ENCODE peak calls at places on chromosomes 13 and 19, in six cellular contexts. One of them, this sample, is unnamed. For H3K4me1, the result is how much of the 10 kb centered on the place peaks cover.

GRCh38 chr19:778910-779653 is 18.2 kb upstream of the PTBP1 start:
- DNase-seq in cardiac muscle cell: no peak
- DNase-seq in aorta: no peak
- DNase-seq in GM23338: peak
- DNase-seq in lung: peak
- DNase-seq in right lobe of liver: peak
- DNase-seq in this sample: no peak

GRCh38 chr19:51131780-51132680 is 7.3 kb downstream of the SIGLEC9 start:
- DNase-seq in cardiac muscle cell: peak
- DNase-seq in aorta: no peak
- DNase-seq in GM23338: peak
- DNase-seq in lung: peak
- DNase-seq in right lobe of liver: peak
- DNase-seq in this sample: peak

GRCh38 chr13:25687622-25688225 is 315.9 kb downstream of the ATP8A2 start:
- DNase-seq in cardiac muscle cell: no peak
- DNase-seq in aorta: no peak
- DNase-seq in GM23338: no peak
- DNase-seq in lung: no peak
- DNase-seq in right lobe of liver: no peak
- DNase-seq in this sample: no peak

GRCh38 chr13:67299072-67299635 is 69.0 kb upstream of the PCDH9 start:
- DNase-seq in cardiac muscle cell: no peak
- DNase-seq in aorta: no peak
- DNase-seq in GM23338: no peak
- DNase-seq in lung: no peak
- DNase-seq in right lobe of liver: no peak
- DNase-seq in this sample: no peak

GRCh38 chr19:5968431-5969373 is 9.2 kb downstream of the RANBP3 start:
- DNase-seq in cardiac muscle cell: no peak
- DNase-seq in aorta: no peak
- DNase-seq in GM23338: peak
- DNase-seq in lung: no peak
- DNase-seq in right lobe of liver: no peak
- DNase-seq in this sample: no peak

GRCh38 chr19:30444253-30444671 is 72.1 kb downstream of the ZNF536 start:
- DNase-seq in cardiac muscle cell: no peak
- DNase-seq in aorta: no peak
- DNase-seq in GM23338: no peak
- DNase-seq in lung: no peak
- DNase-seq in right lobe of liver: no peak
- DNase-seq in this sample: no peak

GRCh38 chr13:76331948-76332712 is 554.1 kb downstream of the KCTD12 start:
- DNase-seq in cardiac muscle cell: no peak
- DNase-seq in aorta: no peak
- DNase-seq in GM23338: no peak
- DNase-seq in lung: no peak
- DNase-seq in right lobe of liver: no peak
- DNase-seq in this sample: no peak

GRCh38 chr19:34184880-34185491 is 12.7 kb downstream of the LSM14A start:
- DNase-seq in cardiac muscle cell: no peak
- DNase-seq in aorta: no peak
- DNase-seq in GM23338: no peak
- DNase-seq in lung: no peak
- DNase-seq in right lobe of liver: no peak
- DNase-seq in this sample: no peak

GRCh38 chr13:110347535-110348308 is 40.6 kb downstream of the COL4A2 start:
- DNase-seq in cardiac muscle cell: no peak
- DNase-seq in aorta: peak
- DNase-seq in GM23338: no peak
- DNase-seq in lung: no peak
- DNase-seq in right lobe of liver: no peak
- DNase-seq in this sample: no peak

GRCh38 chr13:95502216-95502615 is 50.3 kb upstream of the CLDN10 start:
- DNase-seq in cardiac muscle cell: no peak
- DNase-seq in aorta: no peak
- DNase-seq in GM23338: no peak
- DNase-seq in lung: no peak
- DNase-seq in right lobe of liver: no peak
- DNase-seq in this sample: no peak

GRCh38 chr13:110644892-110645521 is 29.7 kb downstream of the NAXD start:
- DNase-seq in cardiac muscle cell: peak
- DNase-seq in aorta: peak
- DNase-seq in GM23338: peak
- DNase-seq in lung: peak
- DNase-seq in right lobe of liver: peak
- DNase-seq in this sample: peak

GRCh38 chr19:10193666-10194499 is 870 bp downstream of the DNMT1 start:
- DNase-seq in cardiac muscle cell: no peak
- DNase-seq in aorta: no peak
- DNase-seq in GM23338: peak
- DNase-seq in lung: no peak
- DNase-seq in right lobe of liver: no peak
- DNase-seq in this sample: no peak

GRCh38 chr19:19535311-19536191 is 2.5 kb upstream of the CILP2 start:
- DNase-seq in cardiac muscle cell: no peak
- DNase-seq in aorta: no peak
- DNase-seq in GM23338: no peak
- DNase-seq in lung: no peak
- DNase-seq in right lobe of liver: peak
- DNase-seq in this sample: no peak

GRCh38 chr19:19538767-19539166 is 702 bp downstream of the CILP2 start:
- DNase-seq in cardiac muscle cell: no peak
- DNase-seq in aorta: no peak
- DNase-seq in GM23338: peak
- DNase-seq in lung: no peak
- DNase-seq in right lobe of liver: no peak
- DNase-seq in this sample: no peak

GRCh38 chr19:19538077-19538764 is at the start of gene CILP2:
- DNase-seq in cardiac muscle cell: peak
- DNase-seq in aorta: peak
- DNase-seq in GM23338: peak
- DNase-seq in lung: no peak
- DNase-seq in right lobe of liver: peak
- DNase-seq in this sample: peak

GRCh38 chr19:19539738-19540703 is 2.0 kb downstream of the CILP2 start:
- DNase-seq in cardiac muscle cell: no peak
- DNase-seq in aorta: peak
- DNase-seq in GM23338: peak
- DNase-seq in lung: peak
- DNase-seq in right lobe of liver: peak
- DNase-seq in this sample: peak

GRCh38 chr19:19537321-19538048 is 580 bp upstream of the CILP2 start:
- DNase-seq in cardiac muscle cell: no peak
- DNase-seq in aorta: no peak
- DNase-seq in GM23338: peak
- DNase-seq in lung: no peak
- DNase-seq in right lobe of liver: no peak
- DNase-seq in this sample: no peak
- H3K4me3 ChIP-seq in cardiac muscle cell: no peak
- H3K4me3 ChIP-seq in aorta: no peak
- H3K4me3 ChIP-seq in GM23338: peak
- H3K4me3 ChIP-seq in lung: no peak
- H3K4me3 ChIP-seq in right lobe of liver: no peak
- H3K4me3 ChIP-seq in this sample: peak

GRCh38 chr19:46953955-46954501 is 65.6 kb upstream of the NPAS1 start:
- DNase-seq in cardiac muscle cell: no peak
- DNase-seq in aorta: peak
- DNase-seq in GM23338: no peak
- DNase-seq in lung: no peak
- DNase-seq in right lobe of liver: no peak
- DNase-seq in this sample: no peak

GRCh38 chr19:46950526-46951235 is 69.0 kb upstream of the NPAS1 start:
- DNase-seq in cardiac muscle cell: no peak
- DNase-seq in aorta: peak
- DNase-seq in GM23338: no peak
- DNase-seq in lung: no peak
- DNase-seq in right lobe of liver: no peak
- DNase-seq in this sample: no peak

GRCh38 chr19:46954502-46955004 is 65.1 kb upstream of the NPAS1 start:
- DNase-seq in cardiac muscle cell: no peak
- DNase-seq in aorta: peak
- DNase-seq in GM23338: no peak
- DNase-seq in lung: no peak
- DNase-seq in right lobe of liver: no peak
- DNase-seq in this sample: no peak

GRCh38 chr19:46952874-46953273 is 66.8 kb upstream of the NPAS1 start:
- DNase-seq in cardiac muscle cell: no peak
- DNase-seq in aorta: no peak
- DNase-seq in GM23338: no peak
- DNase-seq in lung: no peak
- DNase-seq in right lobe of liver: no peak
- DNase-seq in this sample: no peak

GRCh38 chr19:46951236-46951986 is 68.2 kb upstream of the NPAS1 start:
- DNase-seq in cardiac muscle cell: no peak
- DNase-seq in aorta: peak
- DNase-seq in GM23338: no peak
- DNase-seq in lung: no peak
- DNase-seq in right lobe of liver: peak
- DNase-seq in this sample: no peak
- H3K4me1 ChIP-seq in cardiac muscle cell: under half
- H3K4me1 ChIP-seq in aorta: under half
- H3K4me1 ChIP-seq in GM23338: under half
- H3K4me1 ChIP-seq in lung: under half
- H3K4me1 ChIP-seq in right lobe of liver: half or more
- H3K4me1 ChIP-seq in this sample: half or more

GRCh38 chr19:40803857-40804782 is 5.1 kb downstream of the EGLN2 start:
- DNase-seq in cardiac muscle cell: no peak
- DNase-seq in aorta: peak
- DNase-seq in GM23338: peak
- DNase-seq in lung: peak
- DNase-seq in right lobe of liver: no peak
- DNase-seq in this sample: peak

GRCh38 chr19:40800997-40801377 is 2.0 kb downstream of the EGLN2 start:
- DNase-seq in cardiac muscle cell: no peak
- DNase-seq in aorta: peak
- DNase-seq in GM23338: no peak
- DNase-seq in lung: no peak
- DNase-seq in right lobe of liver: no peak
- DNase-seq in this sample: no peak

GRCh38 chr19:40801449-40802299 is 2.7 kb downstream of the EGLN2 start:
- DNase-seq in cardiac muscle cell: peak
- DNase-seq in aorta: peak
- DNase-seq in GM23338: no peak
- DNase-seq in lung: peak
- DNase-seq in right lobe of liver: no peak
- DNase-seq in this sample: no peak

GRCh38 chr19:40803170-40803856 is 4.3 kb downstream of the EGLN2 start:
- DNase-seq in cardiac muscle cell: no peak
- DNase-seq in aorta: peak
- DNase-seq in GM23338: no peak
- DNase-seq in lung: no peak
- DNase-seq in right lobe of liver: no peak
- DNase-seq in this sample: no peak

DNA sequence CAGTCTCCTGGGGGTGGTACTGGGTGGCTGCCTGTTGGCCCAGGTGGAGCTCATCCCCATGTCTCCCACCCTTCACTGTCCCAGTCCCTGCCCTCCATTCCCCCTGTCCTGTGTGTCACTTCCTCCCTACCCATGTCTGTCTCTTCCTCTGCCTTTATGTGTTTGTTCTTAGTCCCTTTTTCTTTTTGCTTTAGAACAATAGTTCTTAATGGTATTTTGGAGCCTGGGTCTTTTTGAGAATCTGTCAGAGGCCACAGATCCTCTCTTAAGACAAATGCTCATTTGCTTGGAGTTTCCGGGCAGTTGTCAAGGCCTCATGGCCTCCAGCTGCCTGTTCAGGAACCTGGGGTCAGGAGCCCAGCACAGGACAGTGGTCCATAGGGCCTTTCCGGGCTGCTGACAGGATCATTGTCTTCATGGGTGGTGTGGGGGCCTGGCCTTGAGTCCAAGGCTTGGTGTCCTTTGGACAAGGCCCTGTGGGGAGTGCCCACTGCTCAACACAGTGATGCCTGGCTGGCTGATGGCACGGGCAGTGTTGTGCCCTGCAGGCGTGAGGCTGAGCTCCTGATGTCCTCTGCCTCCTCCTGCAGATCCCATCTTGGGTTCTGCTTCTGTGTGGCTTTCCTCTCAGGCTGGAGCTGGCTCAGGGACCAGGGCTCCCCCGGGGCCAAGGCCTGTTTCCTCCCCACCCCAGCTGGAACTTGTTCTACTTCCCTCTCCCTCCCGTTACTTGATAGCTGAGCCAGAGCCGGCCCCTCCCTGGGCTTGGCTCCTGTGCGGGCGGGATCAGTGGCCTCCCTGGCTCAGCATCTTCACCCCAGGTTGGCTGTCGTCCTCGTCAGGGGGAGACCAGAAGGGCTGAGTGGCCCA is 3.5 kb downstream of the EGLN2 start:
- DNase-seq in cardiac muscle cell: no peak
- DNase-seq in aorta: peak
- DNase-seq in GM23338: no peak
- DNase-seq in lung: no peak
- DNase-seq in right lobe of liver: no peak
- DNase-seq in this sample: peak
- H3K27ac ChIP-seq in cardiac muscle cell: peak
- H3K27ac ChIP-seq in aorta: no peak
- H3K27ac ChIP-seq in GM23338: peak
- H3K27ac ChIP-seq in lung: peak
- H3K27ac ChIP-seq in right lobe of liver: peak
- H3K27ac ChIP-seq in this sample: peak

GRCh38 chr19:29232315-29232852 is 19.4 kb upstream of the UQCRFS1 start:
- DNase-seq in cardiac muscle cell: no peak
- DNase-seq in aorta: no peak
- DNase-seq in GM23338: no peak
- DNase-seq in lung: no peak
- DNase-seq in right lobe of liver: no peak
- DNase-seq in this sample: no peak

GRCh38 chr19:29239220-29239776 is 26.3 kb upstream of the UQCRFS1 start:
- DNase-seq in cardiac muscle cell: no peak
- DNase-seq in aorta: no peak
- DNase-seq in GM23338: no peak
- DNase-seq in lung: no peak
- DNase-seq in right lobe of liver: no peak
- DNase-seq in this sample: no peak

GRCh38 chr19:29233591-29233990 is 20.6 kb upstream of the UQCRFS1 start:
- DNase-seq in cardiac muscle cell: no peak
- DNase-seq in aorta: no peak
- DNase-seq in GM23338: no peak
- DNase-seq in lung: no peak
- DNase-seq in right lobe of liver: no peak
- DNase-seq in this sample: no peak
- H3K4me3 ChIP-seq in cardiac muscle cell: no peak
- H3K4me3 ChIP-seq in aorta: no peak
- H3K4me3 ChIP-seq in GM23338: no peak
- H3K4me3 ChIP-seq in lung: no peak
- H3K4me3 ChIP-seq in right lobe of liver: no peak
- H3K4me3 ChIP-seq in this sample: no peak